ENCODE peak calls at places on chromosomes 5 and 9, in six cellular contexts. One of them, this sample, is unnamed.

GRCh38 chr5:181053760-181054122 is 13.7 kb downstream of the BTNL9 start:
- DNase-seq in CD8-positive, alpha-beta T cell: no peak
- DNase-seq in fibroblast of lung: no peak
- DNase-seq in naive thymus-derived CD4-positive, alpha-beta T cell: no peak
- DNase-seq in tibial nerve: no peak
- DNase-seq in tibial artery: no peak
- DNase-seq in this sample: no peak

GRCh38 chr5:3325811-3326568 is 269.6 kb upstream of the IRX1 start:
- DNase-seq in CD8-positive, alpha-beta T cell: no peak
- DNase-seq in fibroblast of lung: no peak
- DNase-seq in naive thymus-derived CD4-positive, alpha-beta T cell: no peak
- DNase-seq in tibial nerve: no peak
- DNase-seq in tibial artery: no peak
- DNase-seq in this sample: no peak

GRCh38 chr9:36091028-36091953 is 45.2 kb upstream of the GLIPR2 start:
- DNase-seq in CD8-positive, alpha-beta T cell: no peak
- DNase-seq in fibroblast of lung: peak
- DNase-seq in naive thymus-derived CD4-positive, alpha-beta T cell: no peak
- DNase-seq in tibial nerve: no peak
- DNase-seq in tibial artery: no peak
- DNase-seq in this sample: peak

GRCh38 chr9:136565075-136565721 is 19.4 kb upstream of the NOTCH1 start:
- DNase-seq in CD8-positive, alpha-beta T cell: no peak
- DNase-seq in fibroblast of lung: peak
- DNase-seq in naive thymus-derived CD4-positive, alpha-beta T cell: no peak
- DNase-seq in tibial nerve: no peak
- DNase-seq in tibial artery: no peak
- DNase-seq in this sample: no peak

GRCh38 chr9:6788175-6789016 is 30.6 kb downstream of the KDM4C start:
- DNase-seq in CD8-positive, alpha-beta T cell: no peak
- DNase-seq in fibroblast of lung: peak
- DNase-seq in naive thymus-derived CD4-positive, alpha-beta T cell: no peak
- DNase-seq in tibial nerve: no peak
- DNase-seq in tibial artery: no peak
- DNase-seq in this sample: no peak

GRCh38 chr5:160001457-160001856 is 7.5 kb upstream of the TTC1 start:
- DNase-seq in CD8-positive, alpha-beta T cell: no peak
- DNase-seq in fibroblast of lung: no peak
- DNase-seq in naive thymus-derived CD4-positive, alpha-beta T cell: no peak
- DNase-seq in tibial nerve: no peak
- DNase-seq in tibial artery: no peak
- DNase-seq in this sample: no peak

GRCh38 chr5:3598236-3598635 is 2.6 kb downstream of the IRX1 start:
- DNase-seq in CD8-positive, alpha-beta T cell: no peak
- DNase-seq in fibroblast of lung: no peak
- DNase-seq in naive thymus-derived CD4-positive, alpha-beta T cell: no peak
- DNase-seq in tibial nerve: no peak
- DNase-seq in tibial artery: no peak
- DNase-seq in this sample: no peak

GRCh38 chr9:114238919-114239879 is 83.7 kb upstream of the ORM1 start:
- DNase-seq in CD8-positive, alpha-beta T cell: no peak
- DNase-seq in fibroblast of lung: peak
- DNase-seq in naive thymus-derived CD4-positive, alpha-beta T cell: no peak
- DNase-seq in tibial nerve: no peak
- DNase-seq in tibial artery: no peak
- DNase-seq in this sample: no peak

GRCh38 chr9:134545213-134546211 is 96.1 kb upstream of the COL5A1 start:
- DNase-seq in CD8-positive, alpha-beta T cell: no peak
- DNase-seq in fibroblast of lung: peak
- DNase-seq in naive thymus-derived CD4-positive, alpha-beta T cell: no peak
- DNase-seq in tibial nerve: no peak
- DNase-seq in tibial artery: no peak
- DNase-seq in this sample: no peak

GRCh38 chr9:133005221-133005760 is 25.5 kb upstream of the GTF3C5 start:
- DNase-seq in CD8-positive, alpha-beta T cell: no peak
- DNase-seq in fibroblast of lung: no peak
- DNase-seq in naive thymus-derived CD4-positive, alpha-beta T cell: no peak
- DNase-seq in tibial nerve: no peak
- DNase-seq in tibial artery: no peak
- DNase-seq in this sample: no peak

GRCh38 chr9:137802021-137802420 is 75.6 kb upstream of the CACNA1B start:
- DNase-seq in CD8-positive, alpha-beta T cell: no peak
- DNase-seq in fibroblast of lung: no peak
- DNase-seq in naive thymus-derived CD4-positive, alpha-beta T cell: no peak
- DNase-seq in tibial nerve: no peak
- DNase-seq in tibial artery: no peak
- DNase-seq in this sample: no peak

GRCh38 chr9:2299156-2299842 is 284.2 kb downstream of the SMARCA2 start:
- DNase-seq in CD8-positive, alpha-beta T cell: no peak
- DNase-seq in fibroblast of lung: no peak
- DNase-seq in naive thymus-derived CD4-positive, alpha-beta T cell: no peak
- DNase-seq in tibial nerve: no peak
- DNase-seq in tibial artery: no peak
- DNase-seq in this sample: no peak

GRCh38 chr5:172754957-172755356 is 16.0 kb downstream of the DUSP1 start:
- DNase-seq in CD8-positive, alpha-beta T cell: no peak
- DNase-seq in fibroblast of lung: no peak
- DNase-seq in naive thymus-derived CD4-positive, alpha-beta T cell: no peak
- DNase-seq in tibial nerve: no peak
- DNase-seq in tibial artery: no peak
- DNase-seq in this sample: no peak

GRCh38 chr5:66407739-66408138 is 188.5 kb upstream of the MAST4 start:
- DNase-seq in CD8-positive, alpha-beta T cell: no peak
- DNase-seq in fibroblast of lung: no peak
- DNase-seq in naive thymus-derived CD4-positive, alpha-beta T cell: no peak
- DNase-seq in tibial nerve: no peak
- DNase-seq in tibial artery: no peak
- DNase-seq in this sample: no peak

GRCh38 chr5:32542216-32543059 is 42.9 kb upstream of the SUB1 start:
- DNase-seq in CD8-positive, alpha-beta T cell: no peak
- DNase-seq in fibroblast of lung: peak
- DNase-seq in naive thymus-derived CD4-positive, alpha-beta T cell: no peak
- DNase-seq in tibial nerve: no peak
- DNase-seq in tibial artery: no peak
- DNase-seq in this sample: no peak

GRCh38 chr5:176525677-176526076 is 11.5 kb downstream of the RNF44 start:
- DNase-seq in CD8-positive, alpha-beta T cell: no peak
- DNase-seq in fibroblast of lung: no peak
- DNase-seq in naive thymus-derived CD4-positive, alpha-beta T cell: no peak
- DNase-seq in tibial nerve: no peak
- DNase-seq in tibial artery: no peak
- DNase-seq in this sample: no peak

GRCh38 chr5:170579623-170580022 is 75.8 kb downstream of the KCNIP1 start:
- DNase-seq in CD8-positive, alpha-beta T cell: no peak
- DNase-seq in fibroblast of lung: no peak
- DNase-seq in naive thymus-derived CD4-positive, alpha-beta T cell: no peak
- DNase-seq in tibial nerve: no peak
- DNase-seq in tibial artery: no peak
- DNase-seq in this sample: no peak

GRCh38 chr5:56677693-56678092 is 137.7 kb upstream of the MAP3K1 start:
- DNase-seq in CD8-positive, alpha-beta T cell: no peak
- DNase-seq in fibroblast of lung: peak
- DNase-seq in naive thymus-derived CD4-positive, alpha-beta T cell: no peak
- DNase-seq in tibial nerve: no peak
- DNase-seq in tibial artery: no peak
- DNase-seq in this sample: no peak

GRCh38 chr5:16464664-16465543 is 696 bp downstream of the ZNF622 start:
- DNase-seq in CD8-positive, alpha-beta T cell: no peak
- DNase-seq in fibroblast of lung: peak
- DNase-seq in naive thymus-derived CD4-positive, alpha-beta T cell: no peak
- DNase-seq in tibial nerve: no peak
- DNase-seq in tibial artery: no peak
- DNase-seq in this sample: no peak

GRCh38 chr9:137454506-137455360 is 4.4 kb downstream of the NSMF start:
- DNase-seq in CD8-positive, alpha-beta T cell: no peak
- DNase-seq in fibroblast of lung: peak
- DNase-seq in naive thymus-derived CD4-positive, alpha-beta T cell: no peak
- DNase-seq in tibial nerve: no peak
- DNase-seq in tibial artery: no peak
- DNase-seq in this sample: no peak

GRCh38 chr5:121963409-121963808 is 1.6 kb downstream of the SRFBP1 start:
- DNase-seq in CD8-positive, alpha-beta T cell: no peak
- DNase-seq in fibroblast of lung: no peak
- DNase-seq in naive thymus-derived CD4-positive, alpha-beta T cell: no peak
- DNase-seq in tibial nerve: no peak
- DNase-seq in tibial artery: no peak
- DNase-seq in this sample: no peak

GRCh38 chr5:66894480-66895240 is 298.5 kb downstream of the MAST4 start:
- DNase-seq in CD8-positive, alpha-beta T cell: no peak
- DNase-seq in fibroblast of lung: peak
- DNase-seq in naive thymus-derived CD4-positive, alpha-beta T cell: no peak
- DNase-seq in tibial nerve: no peak
- DNase-seq in tibial artery: no peak
- DNase-seq in this sample: no peak

GRCh38 chr5:5891350-5891749 is 468.9 kb downstream of the ICE1 start:
- DNase-seq in CD8-positive, alpha-beta T cell: no peak
- DNase-seq in fibroblast of lung: no peak
- DNase-seq in naive thymus-derived CD4-positive, alpha-beta T cell: no peak
- DNase-seq in tibial nerve: no peak
- DNase-seq in tibial artery: no peak
- DNase-seq in this sample: no peak

GRCh38 chr9:115208503-115208902 is 90.5 kb upstream of the TNC start:
- DNase-seq in CD8-positive, alpha-beta T cell: no peak
- DNase-seq in fibroblast of lung: no peak
- DNase-seq in naive thymus-derived CD4-positive, alpha-beta T cell: no peak
- DNase-seq in tibial nerve: no peak
- DNase-seq in tibial artery: no peak
- DNase-seq in this sample: no peak

GRCh38 chr5:68543212-68543611 is 327.7 kb downstream of the PIK3R1 start:
- DNase-seq in CD8-positive, alpha-beta T cell: no peak
- DNase-seq in fibroblast of lung: no peak
- DNase-seq in naive thymus-derived CD4-positive, alpha-beta T cell: no peak
- DNase-seq in tibial nerve: no peak
- DNase-seq in tibial artery: peak
- DNase-seq in this sample: no peak

GRCh38 chr9:92650839-92651621 is 18.9 kb downstream of the IPPK start:
- DNase-seq in CD8-positive, alpha-beta T cell: no peak
- DNase-seq in fibroblast of lung: no peak
- DNase-seq in naive thymus-derived CD4-positive, alpha-beta T cell: no peak
- DNase-seq in tibial nerve: no peak
- DNase-seq in tibial artery: peak
- DNase-seq in this sample: no peak

GRCh38 chr5:66554211-66554610 is 42.0 kb upstream of the MAST4 start:
- DNase-seq in CD8-positive, alpha-beta T cell: no peak
- DNase-seq in fibroblast of lung: no peak
- DNase-seq in naive thymus-derived CD4-positive, alpha-beta T cell: no peak
- DNase-seq in tibial nerve: no peak
- DNase-seq in tibial artery: no peak
- DNase-seq in this sample: no peak

GRCh38 chr9:123267481-123268239 is 726 bp downstream of the STRBP start:
- DNase-seq in CD8-positive, alpha-beta T cell: peak
- DNase-seq in fibroblast of lung: no peak
- DNase-seq in naive thymus-derived CD4-positive, alpha-beta T cell: no peak
- DNase-seq in tibial nerve: no peak
- DNase-seq in tibial artery: no peak
- DNase-seq in this sample: no peak

GRCh38 chr9:126564716-126565115 is 49.0 kb upstream of the LMX1B start:
- DNase-seq in CD8-positive, alpha-beta T cell: no peak
- DNase-seq in fibroblast of lung: no peak
- DNase-seq in naive thymus-derived CD4-positive, alpha-beta T cell: no peak
- DNase-seq in tibial nerve: no peak
- DNase-seq in tibial artery: no peak
- DNase-seq in this sample: no peak
- H3K27ac ChIP-seq in CD8-positive, alpha-beta T cell: no peak
- H3K27ac ChIP-seq in fibroblast of lung: no peak
- H3K27ac ChIP-seq in naive thymus-derived CD4-positive, alpha-beta T cell: no peak
- H3K27ac ChIP-seq in tibial nerve: no peak
- H3K27ac ChIP-seq in tibial artery: no peak
- H3K27ac ChIP-seq in this sample: no peak

GRCh38 chr5:14598225-14598624 is 16.6 kb downstream of the OTULINL start:
- DNase-seq in CD8-positive, alpha-beta T cell: no peak
- DNase-seq in fibroblast of lung: no peak
- DNase-seq in naive thymus-derived CD4-positive, alpha-beta T cell: no peak
- DNase-seq in tibial nerve: no peak
- DNase-seq in tibial artery: no peak
- DNase-seq in this sample: no peak
- H3K4me3 ChIP-seq in CD8-positive, alpha-beta T cell: no peak
- H3K4me3 ChIP-seq in fibroblast of lung: no peak
- H3K4me3 ChIP-seq in naive thymus-derived CD4-positive, alpha-beta T cell: no peak
- H3K4me3 ChIP-seq in tibial nerve: no peak
- H3K4me3 ChIP-seq in tibial artery: no peak
- H3K4me3 ChIP-seq in this sample: no peak

GRCh38 chr5:139473105-139473504 is 2.3 kb downstream of the SMIM33 start:
- DNase-seq in CD8-positive, alpha-beta T cell: no peak
- DNase-seq in fibroblast of lung: no peak
- DNase-seq in naive thymus-derived CD4-positive, alpha-beta T cell: no peak
- DNase-seq in tibial nerve: no peak
- DNase-seq in tibial artery: no peak
- DNase-seq in this sample: no peak
- H3K27ac ChIP-seq in CD8-positive, alpha-beta T cell: no peak
- H3K27ac ChIP-seq in fibroblast of lung: no peak
- H3K27ac ChIP-seq in naive thymus-derived CD4-positive, alpha-beta T cell: peak
- H3K27ac ChIP-seq in tibial nerve: no peak
- H3K27ac ChIP-seq in tibial artery: no peak
- H3K27ac ChIP-seq in this sample: no peak

GRCh38 chr9:128072144-128073021 is 4.4 kb downstream of the SLC25A25 start:
- DNase-seq in CD8-positive, alpha-beta T cell: peak
- DNase-seq in fibroblast of lung: peak
- DNase-seq in naive thymus-derived CD4-positive, alpha-beta T cell: no peak
- DNase-seq in tibial nerve: peak
- DNase-seq in tibial artery: peak
- DNase-seq in this sample: no peak

GRCh38 chr9:128070874-128071273 is 2.8 kb downstream of the SLC25A25 start:
- DNase-seq in CD8-positive, alpha-beta T cell: no peak
- DNase-seq in fibroblast of lung: no peak
- DNase-seq in naive thymus-derived CD4-positive, alpha-beta T cell: no peak
- DNase-seq in tibial nerve: no peak
- DNase-seq in tibial artery: no peak
- DNase-seq in this sample: no peak

GRCh38 chr9:128077847-128078503 is 9.9 kb downstream of the SLC25A25 start:
- DNase-seq in CD8-positive, alpha-beta T cell: no peak
- DNase-seq in fibroblast of lung: no peak
- DNase-seq in naive thymus-derived CD4-positive, alpha-beta T cell: no peak
- DNase-seq in tibial nerve: no peak
- DNase-seq in tibial artery: no peak
- DNase-seq in this sample: no peak

GRCh38 chr9:128068656-128069221 is 707 bp downstream of the SLC25A25 start:
- DNase-seq in CD8-positive, alpha-beta T cell: no peak
- DNase-seq in fibroblast of lung: no peak
- DNase-seq in naive thymus-derived CD4-positive, alpha-beta T cell: no peak
- DNase-seq in tibial nerve: no peak
- DNase-seq in tibial artery: no peak
- DNase-seq in this sample: no peak

GRCh38 chr9:128073260-128073886 is 5.3 kb downstream of the SLC25A25 start:
- DNase-seq in CD8-positive, alpha-beta T cell: no peak
- DNase-seq in fibroblast of lung: peak
- DNase-seq in naive thymus-derived CD4-positive, alpha-beta T cell: no peak
- DNase-seq in tibial nerve: no peak
- DNase-seq in tibial artery: peak
- DNase-seq in this sample: no peak
- H3K4me3 ChIP-seq in CD8-positive, alpha-beta T cell: peak
- H3K4me3 ChIP-seq in fibroblast of lung: peak
- H3K4me3 ChIP-seq in naive thymus-derived CD4-positive, alpha-beta T cell: no peak
- H3K4me3 ChIP-seq in tibial nerve: no peak
- H3K4me3 ChIP-seq in tibial artery: no peak
- H3K4me3 ChIP-seq in this sample: no peak

This sample was measured in AG04450.